ENCODE peak calls at places on chromosomes 1 and 21, in eight cellular contexts. Y is astrocyte of the cerebellum; O is AG04450; F is pancreas; G is cardiac fibroblast; E is uterus; V is GM12865; L is CD8-positive, alpha-beta T cell. J is an unnamed sample.

GRCh38 chr1:214504330-214504729 is 47.1 kb downstream of the PTPN14 start:
- DNase-seq in E (no peak), F (no peak), O (no peak), L (no peak), G (no peak), Y (no peak), V (no peak), J (no peak)

GRCh38 chr1:199774433-199775089 is 252.9 kb upstream of the NR5A2 start:
- DNase-seq in L (no peak), F (peak; percentile 76), E (no peak), V (no peak), O (peak; percentile 23), Y (peak; percentile 36), G (no peak), J (peak; percentile 62)

GRCh38 chr1:162380061-162380846 is 1.3 kb upstream of the C1orf226 start:
- DNase-seq in Y (no peak), F (no peak), O (no peak), V (no peak), L (no peak), G (no peak), E (no peak), J (no peak)

GRCh38 chr1:23576338-23577055 is 17.2 kb upstream of the ID3 start:
- DNase-seq in F (no peak), O (no peak), Y (no peak), V (peak; percentile 52), G (no peak), L (no peak), E (no peak), J (no peak)

GRCh38 chr1:152220166-152221163 is 3.5 kb downstream of the HRNR start:
- DNase-seq in Y (no peak), O (no peak), L (no peak), G (no peak), E (no peak), V (no peak), F (no peak), J (no peak)

GRCh38 chr1:190147616-190148015 is 330.0 kb downstream of the BRINP3 start:
- DNase-seq in L (no peak), F (no peak), G (no peak), Y (no peak), V (no peak), E (no peak), O (no peak), J (no peak)

GRCh38 chr1:147514233-147514632 is 27.1 kb upstream of the BCL9 start:
- DNase-seq in E (no peak), Y (no peak), O (no peak), L (no peak), G (no peak), V (no peak), F (no peak), J (no peak)

GRCh38 chr1:153058154-153058553 is 842 bp upstream of the SPRR2A start:
- DNase-seq in G (no peak), L (no peak), O (no peak), Y (no peak), V (no peak), F (no peak), E (no peak), J (no peak)

GRCh38 chr21:26945916-26946315 is 21.0 kb downstream of the ADAMTS5 start:
- DNase-seq in L (no peak), O (no peak), Y (no peak), V (no peak), F (no peak), E (peak; percentile 33), G (peak; percentile 19), J (peak; percentile 45)

GRCh38 chr1:71049951-71050598 is 2.5 kb upstream of the PTGER3 start:
- DNase-seq in Y (peak; percentile 71), G (peak; percentile 82), V (peak; percentile 67), F (no peak), O (peak; percentile 50), E (no peak), L (no peak), J (peak; percentile 38)

GRCh38 chr1:17653728-17654351 is 101.3 kb upstream of the ACTL8 start:
- DNase-seq in E (peak; percentile 39), O (peak; percentile 18), F (no peak), G (peak; percentile 59), Y (peak; percentile 28), L (no peak), V (peak; percentile 29), J (peak; percentile 40)

GRCh38 chr1:100769906-100770646 is 50.5 kb downstream of the VCAM1 start:
- DNase-seq in Y (no peak), O (no peak), V (no peak), E (no peak), G (peak; percentile 43), L (no peak), F (no peak), J (no peak)

GRCh38 chr1:157773723-157774350 is 3.1 kb downstream of the FCRL2 start:
- DNase-seq in V (peak; percentile 37), O (no peak), F (no peak), Y (no peak), E (no peak), G (no peak), L (no peak), J (no peak)

GRCh38 chr1:116273042-116273783 is 99.8 kb upstream of the ATP1A1 start:
- DNase-seq in V (no peak), E (no peak), O (no peak), L (no peak), F (no peak), Y (no peak), G (no peak), J (no peak)

GRCh38 chr1:19620786-19621185 is 23.3 kb upstream of the NBL1 start:
- DNase-seq in F (no peak), Y (no peak), G (peak; percentile 31), L (no peak), E (no peak), V (no peak), O (no peak), J (peak; percentile 65)

GRCh38 chr1:32861904-32862698 is 8.6 kb downstream of the FNDC5 start:
- DNase-seq in E (no peak), G (peak; percentile 15), V (no peak), F (no peak), O (no peak), L (no peak), Y (no peak), J (peak; percentile 66)

GRCh38 chr1:199691540-199691939 is 336.0 kb upstream of the NR5A2 start:
- DNase-seq in V (no peak), O (no peak), L (no peak), F (no peak), E (no peak), Y (peak; percentile 81), G (peak; percentile 88), J (peak; percentile 84)

GRCh38 chr1:10779841-10780240 is 16.6 kb downstream of the CASZ1 start:
- DNase-seq in E (no peak), Y (no peak), O (no peak), L (no peak), G (no peak), V (no peak), F (no peak), J (no peak)

GRCh38 chr1:25066253-25066652 is 136.2 kb upstream of the RUNX3 start:
- DNase-seq in G (peak; percentile 4), L (no peak), V (no peak), Y (peak; percentile 68), E (no peak), F (no peak), O (no peak), J (peak; percentile 14)

GRCh38 chr1:32411261-32411660 is 17.0 kb upstream of the BSDC1 start:
- DNase-seq in O (no peak), F (no peak), G (no peak), Y (no peak), E (no peak), V (no peak), L (no peak), J (no peak)

GRCh38 chr1:79822053-79822452 is 815.5 kb upstream of the ADGRL4 start:
- DNase-seq in O (no peak), E (no peak), L (no peak), Y (no peak), G (no peak), V (no peak), F (no peak), J (no peak)

GRCh38 chr1:54499097-54500029 is 48.7 kb upstream of the ACOT11 start:
- DNase-seq in F (no peak), O (no peak), Y (no peak), L (no peak), E (peak; percentile 41), V (no peak), G (peak; percentile 60), J (peak; percentile 65)

GRCh38 chr1:240254778-240255291 is 163.2 kb downstream of the FMN2 start:
- DNase-seq in V (no peak), G (no peak), Y (no peak), L (no peak), O (no peak), E (no peak), F (no peak), J (no peak)

DNA sequence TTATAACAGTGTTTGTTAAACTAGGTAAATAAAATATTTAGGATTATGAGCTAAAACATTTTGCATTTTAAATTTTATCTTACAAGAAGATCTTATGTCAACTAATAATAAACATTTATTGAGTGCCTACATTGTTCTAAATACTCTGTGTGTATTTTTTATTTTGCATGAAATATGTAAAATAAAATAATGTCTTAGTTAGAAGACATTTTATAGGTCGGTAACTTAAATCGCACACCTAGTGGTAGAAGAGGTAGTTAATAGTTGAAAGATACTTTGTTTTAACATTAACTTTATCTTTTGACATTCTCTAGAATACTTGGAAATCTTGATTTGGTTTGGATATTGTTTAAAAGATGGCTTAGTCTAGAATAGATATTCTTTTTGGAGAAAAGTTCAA is 60.5 kb downstream of the RPS6KC1 start:
- DNase-seq in V (no peak), E (no peak), O (no peak), Y (no peak), L (no peak), G (no peak), F (no peak), J (no peak)
- H3K4me3 ChIP-seq in V (no peak overlapping the region), E (no peak overlapping the region), O (no peak overlapping the region), Y (no peak overlapping the region), L (no peak overlapping the region), G (no peak overlapping the region), F (no peak overlapping the region), J (no peak overlapping the region)

GRCh38 chr1:14571810-14572767 is 26.4 kb upstream of the KAZN start:
- DNase-seq in G (no peak), L (no peak), E (no peak), F (no peak), O (no peak), V (peak; percentile 68), Y (no peak), J (no peak)
- TF ChIP-seq CTCF in G (no peak), L (no peak), E (no peak), F (no peak), O (peak; percentile 12), V (peak; percentile 60), Y (peak; percentile 46), J (no peak)

GRCh38 chr1:243713470-243714186 is 136.4 kb downstream of the AKT3 start:
- DNase-seq in E (peak; percentile 18), G (peak; percentile 73), Y (peak; percentile 26), V (no peak), L (no peak), F (no peak), O (no peak), J (peak; percentile 25)
- H3K4me3 ChIP-seq in E (no peak overlapping the region), G (no peak overlapping the region), Y (no peak overlapping the region), V (no peak overlapping the region), L (no peak overlapping the region), F (no peak overlapping the region), O (peak overlapping the region; percentile 11), J (peak overlapping the region; percentile 39)

DNA sequence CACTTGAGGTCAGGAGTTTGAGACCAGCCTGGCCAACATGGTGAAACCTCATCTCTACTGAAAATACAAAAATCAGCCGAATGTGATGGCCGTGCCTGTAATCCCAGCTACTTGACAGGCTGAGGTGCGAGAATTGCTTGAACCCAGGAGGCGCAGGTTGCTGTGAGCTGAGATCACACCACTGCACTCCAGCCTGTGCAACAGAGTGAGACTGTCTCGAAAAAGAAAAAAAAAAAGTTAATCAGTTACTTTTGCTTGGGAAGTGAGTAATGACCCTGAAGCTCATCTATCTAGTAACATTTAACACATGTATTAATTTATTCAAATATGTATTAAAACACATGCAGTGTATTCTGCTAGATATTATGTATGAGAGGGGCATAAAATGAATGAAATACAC is 49.4 kb downstream of the ZNF326 start:
- DNase-seq in F (no peak), G (no peak), L (no peak), O (no peak), E (no peak), Y (no peak), V (no peak), J (no peak)
- TF ChIP-seq CTCF in F (no peak), G (no peak), L (no peak), O (no peak), E (no peak), Y (no peak), V (no peak), J (no peak)

J was measured in foreskin fibroblast.